ENCODE peak calls at places on chromosomes 3 and 15, in six cellular contexts. F is brain microvascular endothelial cell, C is foreskin fibroblast, B is A549, K is K562, V is neural progenitor cell. I is an unnamed sample.

GRCh38 chr3:60551455-60552209 is 699.6 kb downstream of the FHIT start:
- DNase-seq in F (no peak), C (no peak), B (no peak), K (no peak), V (no peak), I (no peak)

GRCh38 chr3:41681479-41681878 is 280.4 kb downstream of the ULK4 start:
- DNase-seq in F (peak), C (peak), B (no peak), K (no peak), V (no peak), I (peak)

GRCh38 chr3:45551214-45552010 is 43.1 kb upstream of the LIMD1 start:
- DNase-seq in F (peak), C (peak), B (no peak), K (peak), V (no peak), I (peak)

GRCh38 chr3:120193554-120193953 is 91.5 kb downstream of the GPR156 start:
- DNase-seq in F (no peak), C (no peak), B (no peak), K (no peak), V (no peak), I (no peak)

GRCh38 chr3:127792664-127793292 is 29.5 kb downstream of the MGLL start:
- DNase-seq in F (peak), C (peak), B (no peak), K (no peak), V (no peak), I (peak)

GRCh38 chr3:141346839-141347238 is 21.5 kb upstream of the ZBTB38 start:
- DNase-seq in F (no peak), C (peak), B (no peak), K (no peak), V (no peak), I (no peak)

GRCh38 chr3:48928679-48929078 is 10.0 kb downstream of the ARIH2 start:
- DNase-seq in F (no peak), C (peak), B (no peak), K (no peak), V (no peak), I (no peak)

GRCh38 chr3:13260259-13261103 is 159.6 kb downstream of the NUP210 start:
- DNase-seq in F (no peak), C (no peak), B (no peak), K (no peak), V (no peak), I (no peak)

GRCh38 chr3:121809249-121809648 is 25.6 kb downstream of the IQCB1 start:
- DNase-seq in F (no peak), C (no peak), B (no peak), K (no peak), V (no peak), I (no peak)

GRCh38 chr15:62211348-62211747 is 46.3 kb upstream of the C2CD4B start:
- DNase-seq in F (no peak), C (no peak), B (no peak), K (no peak), V (no peak), I (no peak)

GRCh38 chr15:57297630-57298029 is 78.7 kb upstream of the CGNL1 start:
- DNase-seq in F (no peak), C (no peak), B (no peak), K (no peak), V (no peak), I (no peak)

GRCh38 chr3:140164156-140164555 is 229.2 kb downstream of the CLSTN2 start:
- DNase-seq in F (no peak), C (no peak), B (no peak), K (no peak), V (no peak), I (no peak)

GRCh38 chr15:70853855-70854668 is at the start of gene LARP6:
- DNase-seq in F (no peak), C (peak), B (peak), K (no peak), V (peak), I (no peak)

GRCh38 chr3:94336076-94336741 is 273.3 kb downstream of the NSUN3 start:
- DNase-seq in F (peak), C (peak), B (peak), K (no peak), V (peak), I (peak)

GRCh38 chr3:9395570-9396300 is 1.7 kb upstream of the SETD5 start:
- DNase-seq in F (no peak), C (no peak), B (no peak), K (no peak), V (no peak), I (no peak)

GRCh38 chr15:79922512-79923067 is 25.8 kb upstream of the MTHFS start:
- DNase-seq in F (peak), C (no peak), B (no peak), K (no peak), V (no peak), I (no peak)

GRCh38 chr3:16618721-16619120 is 13.5 kb upstream of the DAZL start:
- DNase-seq in F (peak), C (peak), B (no peak), K (no peak), V (no peak), I (peak)

GRCh38 chr3:112973325-112974177 is 1.4 kb downstream of the CD200R1 start:
- DNase-seq in F (no peak), C (no peak), B (no peak), K (no peak), V (no peak), I (no peak)

GRCh38 chr3:153756816-153757215 is 364.4 kb upstream of the ARHGEF26 start:
- DNase-seq in F (no peak), C (peak), B (no peak), K (no peak), V (no peak), I (no peak)

GRCh38 chr3:15081960-15082664 is 16.8 kb downstream of the RBSN start:
- DNase-seq in F (peak), C (peak), B (no peak), K (no peak), V (no peak), I (no peak)

GRCh38 chr3:58383904-58384303 is 49.7 kb downstream of the PDHB start:
- DNase-seq in F (peak), C (peak), B (no peak), K (no peak), V (no peak), I (peak)

GRCh38 chr15:48966595-48967301 is 3.0 kb upstream of the SHC4 start:
- DNase-seq in F (peak), C (peak), B (no peak), K (no peak), V (no peak), I (no peak)

DNA sequence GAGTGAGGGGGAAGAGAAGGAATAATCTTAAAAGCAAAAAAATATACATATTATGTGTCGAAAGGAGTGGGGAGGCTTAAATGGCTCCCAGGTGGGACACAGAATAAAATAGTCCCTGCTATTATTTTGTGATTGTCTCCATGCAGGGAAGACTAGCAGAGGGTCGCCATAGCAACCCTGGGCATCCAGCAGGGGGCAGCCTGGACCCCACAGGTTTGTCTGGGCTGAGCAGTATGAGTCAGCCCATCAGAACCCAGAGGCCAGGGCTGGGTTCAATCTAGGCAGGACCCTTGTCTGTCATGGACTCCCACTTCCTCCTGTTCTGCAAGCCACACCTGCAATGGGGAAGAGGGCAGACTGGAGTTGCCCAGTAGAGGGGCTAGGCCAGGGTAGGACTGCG is 17.6 kb upstream of the LINGO1 start:
- DNase-seq in F (peak), C (peak), B (peak), K (peak), V (peak), I (no peak)
- TF ChIP-seq CTCF in F (peak), C (no peak), B (peak), K (peak), V (peak), I (peak)

GRCh38 chr15:78541744-78542034 is 1.4 kb downstream of the PSMA4 start:
- DNase-seq in F (no peak), C (no peak), B (no peak), K (no peak), V (no peak), I (no peak)
- H3K4me3 ChIP-seq in F (peak), C (peak), B (peak), K (peak), V (peak), I (peak)

GRCh38 chr3:55300701-55301100 is 186.4 kb downstream of the WNT5A start:
- DNase-seq in F (no peak), C (no peak), B (no peak), K (no peak), V (no peak), I (no peak)

GRCh38 chr3:55296035-55296434 is 191.1 kb downstream of the WNT5A start:
- DNase-seq in F (no peak), C (peak), B (no peak), K (no peak), V (no peak), I (no peak)

GRCh38 chr3:55296781-55297180 is 190.3 kb downstream of the WNT5A start:
- DNase-seq in F (no peak), C (peak), B (no peak), K (no peak), V (no peak), I (no peak)

GRCh38 chr3:55297235-55297634 is 189.9 kb downstream of the WNT5A start:
- DNase-seq in F (no peak), C (peak), B (no peak), K (no peak), V (no peak), I (no peak)

DNA sequence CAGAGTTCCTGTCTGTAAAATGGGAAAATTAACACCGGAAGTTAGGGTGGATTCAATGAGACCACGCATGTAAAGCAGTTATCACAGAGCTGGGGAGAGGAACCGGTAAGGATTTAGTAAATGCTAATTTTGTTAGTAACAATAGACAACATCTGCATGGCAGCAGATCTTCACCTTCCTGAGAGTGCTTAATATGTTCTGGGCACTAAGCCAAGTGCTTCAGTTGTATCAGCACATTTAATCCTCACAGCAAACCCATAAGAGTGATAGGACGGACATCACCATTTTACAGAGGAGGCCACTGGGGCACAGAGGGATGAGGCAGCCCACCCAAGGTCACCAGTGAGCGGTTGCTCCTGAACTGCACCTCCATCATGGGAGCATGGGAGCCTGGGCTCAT is 189.4 kb downstream of the WNT5A start:
- DNase-seq in F (no peak), C (peak), B (no peak), K (no peak), V (no peak), I (no peak)
- TF ChIP-seq CTCF in F (no peak), C (no peak), B (no peak), K (no peak), V (no peak), I (no peak)

GRCh38 chr15:69031013-69032001 is 16.8 kb downstream of the NOX5 start:
- DNase-seq in F (peak), C (peak), B (peak), K (peak), V (peak), I (no peak)

GRCh38 chr15:69035205-69035917 is 20.9 kb downstream of the NOX5 start:
- DNase-seq in F (no peak), C (peak), B (peak), K (peak), V (peak), I (no peak)

GRCh38 chr15:69032703-69033373 is 18.3 kb downstream of the NOX5 start:
- DNase-seq in F (no peak), C (no peak), B (no peak), K (no peak), V (no peak), I (no peak)

GRCh38 chr15:69034352-69034751 is 19.9 kb downstream of the NOX5 start:
- DNase-seq in F (peak), C (peak), B (no peak), K (no peak), V (no peak), I (peak)

DNA sequence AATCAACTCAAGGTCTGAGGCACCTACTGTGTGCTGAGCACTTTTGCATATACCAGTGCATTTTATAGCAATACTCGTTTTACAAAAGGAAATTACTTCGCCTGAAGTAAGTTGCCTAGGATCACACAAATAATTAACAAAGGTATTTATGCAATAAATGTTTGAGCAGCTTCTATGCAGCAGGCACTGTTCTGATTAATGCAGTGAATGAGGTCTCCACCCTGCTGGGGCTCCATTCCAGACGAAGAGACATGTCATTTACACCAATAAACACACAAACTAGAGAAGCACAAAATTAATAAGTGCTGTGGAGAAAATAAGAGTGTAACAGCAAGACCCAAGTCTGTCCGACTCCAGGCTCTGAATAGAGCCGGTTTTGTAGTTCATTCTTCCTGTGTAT is 17.5 kb downstream of the NOX5 start:
- DNase-seq in F (no peak), C (peak), B (no peak), K (no peak), V (no peak), I (no peak)
- H3K4me3 ChIP-seq in F (peak), C (peak), B (peak), K (peak), V (peak), I (no peak)

DNA sequence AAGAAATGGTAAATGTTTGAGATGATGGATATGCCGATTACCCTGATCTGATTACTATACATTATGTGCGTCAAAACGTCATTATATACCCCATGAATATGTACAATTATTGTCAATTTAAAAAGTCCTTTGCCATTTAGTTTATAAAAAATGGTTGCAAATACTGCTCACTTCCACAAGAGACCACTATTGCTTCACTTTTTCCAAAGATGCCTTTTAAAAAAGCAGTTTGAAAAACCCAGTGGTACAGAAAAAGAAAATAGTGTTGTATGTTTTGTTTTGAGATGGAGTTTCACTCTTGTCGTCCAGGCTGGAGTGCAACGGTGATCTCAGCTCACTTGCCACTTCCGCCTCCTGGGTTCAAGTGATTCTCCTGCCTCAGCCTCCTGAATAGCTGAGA is 39.3 kb downstream of the EDEM1 start:
- DNase-seq in F (no peak), C (peak), B (no peak), K (peak), V (no peak), I (peak)
- TF ChIP-seq CTCF in F (peak), C (peak), B (peak), K (peak), V (peak), I (peak)

DNA sequence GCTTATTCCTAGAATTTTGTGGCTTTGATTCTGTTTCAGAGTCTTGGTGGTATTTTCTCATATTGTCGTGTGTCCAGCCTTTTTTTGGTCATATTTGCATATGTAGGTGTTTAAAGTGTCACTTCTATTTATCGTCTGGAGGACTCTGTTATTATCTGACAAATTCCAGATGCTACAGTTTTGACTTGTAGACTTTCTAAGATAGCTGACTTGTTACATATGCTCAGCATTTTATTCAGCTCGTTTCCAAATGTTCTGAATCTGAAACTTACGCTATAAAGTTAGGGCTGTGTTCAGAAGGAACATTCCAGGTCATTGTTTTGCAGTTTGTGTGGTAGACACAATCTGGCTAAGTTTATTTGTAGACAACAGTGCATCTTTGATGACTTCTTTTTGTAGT is 1.9 kb downstream of the PPP4R2 start:
- DNase-seq in F (no peak), C (no peak), B (no peak), K (no peak), V (no peak), I (no peak)
- H3K4me3 ChIP-seq in F (peak), C (peak), B (peak), K (peak), V (peak), I (peak)

GRCh38 chr3:50248387-50248786 is 12.4 kb downstream of the GNAI2 start:
- DNase-seq in F (no peak), C (peak), B (no peak), K (no peak), V (no peak), I (no peak)

GRCh38 chr3:50245251-50245745 is 9.3 kb downstream of the GNAI2 start:
- DNase-seq in F (no peak), C (no peak), B (no peak), K (no peak), V (peak), I (no peak)

GRCh38 chr3:50245831-50246516 is 10.0 kb downstream of the GNAI2 start:
- DNase-seq in F (peak), C (peak), B (peak), K (peak), V (peak), I (peak)

GRCh38 chr3:50249459-50249858 is 13.5 kb downstream of the GNAI2 start:
- DNase-seq in F (no peak), C (no peak), B (no peak), K (no peak), V (no peak), I (no peak)

GRCh38 chr3:50246517-50246954 is 10.5 kb downstream of the GNAI2 start:
- DNase-seq in F (peak), C (peak), B (peak), K (peak), V (peak), I (peak)
- TF ChIP-seq CTCF in F (no peak), C (no peak), B (peak), K (no peak), V (no peak), I (no peak)

GRCh38 chr3:38458796-38459498 is 5.3 kb downstream of the ACVR2B start:
- DNase-seq in F (no peak), C (peak), B (no peak), K (no peak), V (no peak), I (no peak)
- H3K4me3 ChIP-seq in F (no peak), C (no peak), B (no peak), K (no peak), V (no peak), I (no peak)

DNA sequence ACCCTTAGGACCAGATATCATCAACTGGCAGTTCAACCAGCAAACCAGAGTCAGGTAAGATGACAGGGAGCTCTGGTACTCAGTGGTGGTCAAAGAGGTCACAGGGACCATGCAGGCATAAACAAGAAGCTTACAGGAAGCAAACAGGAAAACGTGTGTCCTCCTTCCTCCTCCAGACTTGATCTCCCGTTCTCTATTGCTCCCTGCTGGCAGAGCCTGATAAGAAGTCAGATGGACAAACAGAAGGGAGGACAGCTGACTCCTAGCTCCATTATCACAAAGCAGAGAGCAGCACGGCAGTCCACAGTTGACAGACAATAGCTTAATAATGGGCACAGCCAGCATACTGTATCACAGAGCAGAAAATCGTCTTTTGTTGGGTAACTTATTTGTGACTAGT is 156.5 kb upstream of the SLC2A2 start:
- DNase-seq in F (no peak), C (peak), B (peak), K (peak), V (no peak), I (no peak)
- TF ChIP-seq CTCF in F (peak), C (no peak), B (peak), K (peak), V (peak), I (peak)

DNA sequence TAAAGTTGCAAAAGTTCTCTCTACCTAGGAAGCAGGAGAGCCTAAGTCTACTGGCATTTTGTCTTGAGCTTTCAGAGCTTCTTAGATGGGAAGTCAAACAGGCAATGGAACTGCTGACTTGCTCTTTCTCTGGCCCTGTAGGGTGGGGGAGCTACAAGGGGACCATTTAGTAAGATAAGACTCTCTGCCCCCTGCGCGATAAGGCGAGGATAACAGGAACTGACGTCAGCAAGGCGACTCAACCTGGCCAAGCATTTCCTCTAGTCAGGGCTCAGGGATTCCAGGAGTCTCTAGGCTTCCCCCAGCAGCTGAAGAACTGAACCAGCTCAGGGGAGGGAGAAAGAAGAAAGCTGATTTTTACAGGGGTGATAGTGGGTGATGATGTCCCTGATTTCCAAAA is 5.8 kb downstream of the RARB start:
- DNase-seq in F (peak), C (no peak), B (no peak), K (peak), V (no peak), I (no peak)
- H3K4me3 ChIP-seq in F (peak), C (no peak), B (peak), K (no peak), V (no peak), I (no peak)